ENCODE peak calls at places on chromosomes 4 and X, in eight cellular contexts. U is brain microvascular endothelial cell, Z is body of pancreas, H is PC-9, C is K562, B is vagina, D is upper lobe of right lung, N is H1. L is an unnamed sample.
A peak's percentile ranks its signal among the peaks of the same experiment; 100 is the strongest.

GRCh38 chrX:132483951-132484350 is 4.9 kb downstream of the MBNL3 start:
- DNase-seq in U (no peak), Z (peak; percentile 74), H (no peak), C (no peak), B (no peak), D (no peak), N (no peak), L (no peak)

GRCh38 chr4:87382931-87383330 is 8.1 kb downstream of the HSD17B11 start:
- DNase-seq in U (no peak), Z (no peak), H (no peak), C (no peak), B (no peak), D (no peak), N (no peak), L (no peak)

GRCh38 chrX:23327104-23327503 is 7.5 kb upstream of the PTCHD1 start:
- DNase-seq in U (no peak), Z (no peak), H (no peak), C (no peak), B (no peak), D (no peak), N (no peak), L (no peak)

GRCh38 chr4:37639551-37640293 is 46.5 kb downstream of the RELL1 start:
- DNase-seq in U (no peak), Z (no peak), H (no peak), C (no peak), B (no peak), D (no peak), N (no peak), L (no peak)

GRCh38 chr4:141102367-141102766 is 30.9 kb downstream of the RNF150 start:
- DNase-seq in U (peak; percentile 49), Z (no peak), H (peak; percentile 9), C (no peak), B (no peak), D (no peak), N (no peak), L (no peak)

GRCh38 chrX:10755477-10756334 is 135.3 kb upstream of the MID1 start:
- DNase-seq in U (peak; percentile 68), Z (peak; percentile 7), H (peak; percentile 17), C (no peak), B (no peak), D (no peak), N (no peak), L (peak; percentile 50)

GRCh38 chr4:52713456-52713937 is 37.7 kb downstream of the ERVMER34-1 start:
- DNase-seq in U (no peak), Z (peak; percentile 19), H (no peak), C (peak; percentile 43), B (no peak), D (no peak), N (no peak), L (no peak)

GRCh38 chr4:123651127-123651526 is 254.5 kb downstream of the SPRY1 start:
- DNase-seq in U (no peak), Z (no peak), H (no peak), C (no peak), B (no peak), D (no peak), N (no peak), L (no peak)

GRCh38 chrX:85620466-85620865 is 241.0 kb upstream of the POF1B start:
- DNase-seq in U (no peak), Z (no peak), H (no peak), C (no peak), B (no peak), D (no peak), N (no peak), L (no peak)

GRCh38 chrX:143945171-143945570 is 61.3 kb downstream of the UBE2NL start:
- DNase-seq in U (no peak), Z (no peak), H (no peak), C (no peak), B (no peak), D (no peak), N (no peak), L (no peak)

GRCh38 chr4:147060171-147060931 is 114.7 kb upstream of the TTC29 start:
- DNase-seq in U (peak; percentile 74), Z (no peak), H (no peak), C (no peak), B (no peak), D (no peak), N (no peak), L (no peak)

GRCh38 chr4:172830295-172830764 is 338.3 kb upstream of the GALNT7 start:
- DNase-seq in U (no peak), Z (no peak), H (no peak), C (peak; percentile 21), B (no peak), D (no peak), N (no peak), L (no peak)

GRCh38 chr4:7627251-7628250 is 192.8 kb upstream of the PSAPL1 start:
- DNase-seq in U (no peak), Z (no peak), H (no peak), C (no peak), B (no peak), D (no peak), N (no peak), L (no peak)

GRCh38 chrX:40156472-40157227 is 58.9 kb upstream of the BCOR start:
- DNase-seq in U (no peak), Z (no peak), H (no peak), C (no peak), B (no peak), D (no peak), N (peak; percentile 62), L (no peak)
- H3K27ac ChIP-seq in U (no peak overlapping the region), Z (no peak overlapping the region), H (no peak overlapping the region), C (no peak overlapping the region), B (no peak overlapping the region), D (no peak overlapping the region), N (peak overlapping the region; percentile 71), L (no peak overlapping the region)

DNA sequence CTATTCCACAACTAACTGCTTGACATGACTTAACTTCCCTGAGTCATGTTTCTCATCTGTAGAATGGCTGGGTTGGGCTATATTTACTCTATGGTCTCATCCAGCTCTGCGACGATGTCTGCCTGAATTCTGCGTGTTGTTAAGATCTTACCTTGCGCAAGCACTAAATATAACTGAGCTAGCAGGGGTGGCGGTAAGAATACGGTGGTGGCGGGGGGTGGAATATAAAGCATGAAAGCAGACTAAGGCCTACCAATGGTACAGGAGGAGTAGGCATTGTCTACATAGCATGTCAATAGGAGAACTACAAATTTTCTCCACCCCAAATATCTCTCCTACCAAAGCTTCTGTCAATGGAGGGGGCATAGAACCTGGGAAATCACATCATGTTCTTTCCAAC is 45.7 kb upstream of the DCLK2 start:
- DNase-seq in U (no peak), Z (no peak), H (no peak), C (no peak), B (no peak), D (no peak), N (no peak), L (no peak)
- H3K27ac ChIP-seq in U (no peak overlapping the region), Z (no peak overlapping the region), H (no peak overlapping the region), C (no peak overlapping the region), B (no peak overlapping the region), D (no peak overlapping the region), N (no peak overlapping the region), L (no peak overlapping the region)

GRCh38 chrX:125883169-125883568 is 282.9 kb downstream of the DCAF12L2 start:
- DNase-seq in U (no peak), Z (no peak), H (no peak), C (peak; percentile 0), B (no peak), D (no peak), N (no peak), L (no peak)
- H3K27ac ChIP-seq in U (no peak overlapping the region), Z (no peak overlapping the region), H (no peak overlapping the region), C (no peak overlapping the region), B (no peak overlapping the region), D (no peak overlapping the region), N (no peak overlapping the region), L (no peak overlapping the region)

GRCh38 chr4:89009107-89009506 is 47.9 kb downstream of the FAM13A start:
- DNase-seq in U (no peak), Z (no peak), H (no peak), C (no peak), B (no peak), D (no peak), N (no peak), L (no peak)

GRCh38 chr4:89006307-89006706 is 50.7 kb downstream of the FAM13A start:
- DNase-seq in U (no peak), Z (no peak), H (no peak), C (no peak), B (no peak), D (no peak), N (no peak), L (no peak)

GRCh38 chr4:89007338-89007737 is 49.6 kb downstream of the FAM13A start:
- DNase-seq in U (no peak), Z (no peak), H (no peak), C (no peak), B (no peak), D (no peak), N (no peak), L (no peak)

GRCh38 chr4:89009653-89010369 is 47.2 kb downstream of the FAM13A start:
- DNase-seq in U (no peak), Z (no peak), H (no peak), C (peak; percentile 30), B (no peak), D (no peak), N (no peak), L (no peak)
- H3K27ac ChIP-seq in U (no peak overlapping the region), Z (no peak overlapping the region), H (no peak overlapping the region), C (peak overlapping the region; percentile 66), B (no peak overlapping the region), D (no peak overlapping the region), N (no peak overlapping the region), L (no peak overlapping the region)

GRCh38 chr4:104491826-104492771 is 2.6 kb downstream of the CXXC4 start:
- DNase-seq in U (no peak), Z (peak; percentile 36), H (peak; percentile 3), C (no peak), B (no peak), D (no peak), N (peak; percentile 47), L (no peak)
- H3K27ac ChIP-seq in U (no peak overlapping the region), Z (peak overlapping the region; percentile 84), H (no peak overlapping the region), C (no peak overlapping the region), B (peak overlapping the region; percentile 26), D (peak overlapping the region; percentile 49), N (peak overlapping the region; percentile 72), L (no peak overlapping the region)

DNA sequence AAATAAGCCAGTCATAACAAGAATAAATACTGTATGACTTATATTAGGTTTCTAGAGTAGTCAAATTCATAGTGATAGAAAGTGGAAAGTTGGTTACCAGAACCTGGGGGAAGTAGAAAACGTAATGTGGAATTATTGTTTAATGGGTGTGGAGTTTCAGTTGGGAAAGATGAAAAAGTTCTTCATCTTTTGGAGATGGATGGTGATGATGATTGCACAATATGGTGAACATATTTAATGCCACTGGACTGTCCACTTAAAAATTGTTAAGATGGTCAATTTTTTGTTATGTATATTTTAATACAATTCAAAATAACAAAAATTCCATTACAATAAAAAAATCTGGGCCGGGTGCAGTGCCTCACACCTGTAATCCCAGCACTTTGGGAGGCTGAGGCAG is 289.6 kb downstream of the ZIC3 start:
- DNase-seq in U (no peak), Z (no peak), H (no peak), C (no peak), B (no peak), D (no peak), N (no peak), L (no peak)
- H3K27ac ChIP-seq in U (no peak overlapping the region), Z (no peak overlapping the region), H (no peak overlapping the region), C (no peak overlapping the region), B (no peak overlapping the region), D (no peak overlapping the region), N (no peak overlapping the region), L (no peak overlapping the region)

L was measured in iPS DF 6.9.